ENCODE peak calls at places on chromosomes 16 and 17, in ten cellular contexts. One of them, this sample, is unnamed.

GRCh38 chr17:2040942-2041560 is 771 bp upstream of the OVCA2 start:
- DNase-seq in brain microvascular endothelial cell: no peak
- DNase-seq in GM23338: no peak
- DNase-seq in PC-9: no peak
- DNase-seq in DND-41: no peak
- DNase-seq in CD4-positive, CD25-positive, alpha-beta regulatory T cell: no peak
- DNase-seq in cardiac muscle cell: no peak
- DNase-seq in heart right ventricle: no peak
- DNase-seq in ovary: no peak
- DNase-seq in endodermal cell: no peak
- DNase-seq in this sample: no peak

GRCh38 chr16:30875881-30876791 is 17.7 kb downstream of the BCL7C start:
- DNase-seq in ovary: no peak
- DNase-seq in endodermal cell: no peak
- DNase-seq in GM23338: peak
- DNase-seq in PC-9: peak
- DNase-seq in DND-41: peak
- DNase-seq in brain microvascular endothelial cell: no peak
- DNase-seq in heart right ventricle: no peak
- DNase-seq in CD4-positive, CD25-positive, alpha-beta regulatory T cell: peak
- DNase-seq in cardiac muscle cell: peak
- DNase-seq in this sample: no peak

GRCh38 chr17:33500141-33500540 is 207.0 kb upstream of the ASIC2 start:
- DNase-seq in DND-41: no peak
- DNase-seq in GM23338: no peak
- DNase-seq in ovary: no peak
- DNase-seq in heart right ventricle: peak
- DNase-seq in cardiac muscle cell: peak
- DNase-seq in PC-9: no peak
- DNase-seq in endodermal cell: no peak
- DNase-seq in CD4-positive, CD25-positive, alpha-beta regulatory T cell: no peak
- DNase-seq in brain microvascular endothelial cell: no peak
- DNase-seq in this sample: no peak

GRCh38 chr17:28878981-28879380 is 18.6 kb downstream of the FLOT2 start:
- DNase-seq in heart right ventricle: no peak
- DNase-seq in ovary: no peak
- DNase-seq in PC-9: peak
- DNase-seq in GM23338: peak
- DNase-seq in cardiac muscle cell: peak
- DNase-seq in CD4-positive, CD25-positive, alpha-beta regulatory T cell: peak
- DNase-seq in DND-41: no peak
- DNase-seq in endodermal cell: peak
- DNase-seq in brain microvascular endothelial cell: peak
- DNase-seq in this sample: no peak

GRCh38 chr17:41492771-41493170 is 3.1 kb upstream of the KRT36 start:
- DNase-seq in ovary: peak
- DNase-seq in PC-9: peak
- DNase-seq in brain microvascular endothelial cell: peak
- DNase-seq in endodermal cell: no peak
- DNase-seq in GM23338: no peak
- DNase-seq in DND-41: no peak
- DNase-seq in CD4-positive, CD25-positive, alpha-beta regulatory T cell: no peak
- DNase-seq in cardiac muscle cell: peak
- DNase-seq in heart right ventricle: peak
- DNase-seq in this sample: no peak

GRCh38 chr17:77527394-77527793 is 386.6 kb downstream of the SEC14L1 start:
- DNase-seq in DND-41: no peak
- DNase-seq in heart right ventricle: no peak
- DNase-seq in cardiac muscle cell: no peak
- DNase-seq in CD4-positive, CD25-positive, alpha-beta regulatory T cell: no peak
- DNase-seq in ovary: no peak
- DNase-seq in PC-9: no peak
- DNase-seq in brain microvascular endothelial cell: no peak
- DNase-seq in GM23338: no peak
- DNase-seq in endodermal cell: peak
- DNase-seq in this sample: no peak

GRCh38 chr17:12415031-12415430 is 250.7 kb upstream of the MYOCD start:
- DNase-seq in ovary: no peak
- DNase-seq in heart right ventricle: no peak
- DNase-seq in cardiac muscle cell: no peak
- DNase-seq in CD4-positive, CD25-positive, alpha-beta regulatory T cell: no peak
- DNase-seq in endodermal cell: peak
- DNase-seq in brain microvascular endothelial cell: peak
- DNase-seq in PC-9: no peak
- DNase-seq in GM23338: peak
- DNase-seq in DND-41: no peak
- DNase-seq in this sample: no peak

GRCh38 chr17:21033350-21033749 is 9.5 kb downstream of the USP22 start:
- DNase-seq in GM23338: no peak
- DNase-seq in DND-41: no peak
- DNase-seq in brain microvascular endothelial cell: no peak
- DNase-seq in PC-9: no peak
- DNase-seq in endodermal cell: no peak
- DNase-seq in ovary: no peak
- DNase-seq in cardiac muscle cell: no peak
- DNase-seq in heart right ventricle: no peak
- DNase-seq in CD4-positive, CD25-positive, alpha-beta regulatory T cell: no peak
- DNase-seq in this sample: no peak

GRCh38 chr17:47956818-47957590 is 679 bp downstream of the PRR15L start:
- DNase-seq in cardiac muscle cell: no peak
- DNase-seq in heart right ventricle: no peak
- DNase-seq in brain microvascular endothelial cell: no peak
- DNase-seq in endodermal cell: no peak
- DNase-seq in CD4-positive, CD25-positive, alpha-beta regulatory T cell: no peak
- DNase-seq in ovary: no peak
- DNase-seq in GM23338: no peak
- DNase-seq in PC-9: peak
- DNase-seq in DND-41: no peak
- DNase-seq in this sample: no peak

GRCh38 chr17:80152057-80152831 is 5.3 kb upstream of the EIF4A3 start:
- DNase-seq in CD4-positive, CD25-positive, alpha-beta regulatory T cell: peak
- DNase-seq in PC-9: peak
- DNase-seq in ovary: no peak
- DNase-seq in endodermal cell: peak
- DNase-seq in DND-41: peak
- DNase-seq in brain microvascular endothelial cell: peak
- DNase-seq in cardiac muscle cell: no peak
- DNase-seq in GM23338: no peak
- DNase-seq in heart right ventricle: no peak
- DNase-seq in this sample: no peak

GRCh38 chr17:9409430-9409829 is 166.2 kb downstream of the STX8 start:
- DNase-seq in PC-9: no peak
- DNase-seq in GM23338: no peak
- DNase-seq in heart right ventricle: no peak
- DNase-seq in cardiac muscle cell: no peak
- DNase-seq in endodermal cell: no peak
- DNase-seq in DND-41: no peak
- DNase-seq in brain microvascular endothelial cell: no peak
- DNase-seq in CD4-positive, CD25-positive, alpha-beta regulatory T cell: no peak
- DNase-seq in ovary: no peak
- DNase-seq in this sample: no peak

GRCh38 chr16:21169249-21169981 is 10.9 kb downstream of the LDAF1 start:
- DNase-seq in GM23338: no peak
- DNase-seq in DND-41: no peak
- DNase-seq in endodermal cell: no peak
- DNase-seq in brain microvascular endothelial cell: peak
- DNase-seq in CD4-positive, CD25-positive, alpha-beta regulatory T cell: no peak
- DNase-seq in ovary: no peak
- DNase-seq in cardiac muscle cell: no peak
- DNase-seq in PC-9: no peak
- DNase-seq in heart right ventricle: no peak
- DNase-seq in this sample: no peak

GRCh38 chr17:68603027-68603426 is 1.9 kb upstream of the FAM20A start:
- DNase-seq in cardiac muscle cell: no peak
- DNase-seq in PC-9: no peak
- DNase-seq in brain microvascular endothelial cell: no peak
- DNase-seq in CD4-positive, CD25-positive, alpha-beta regulatory T cell: no peak
- DNase-seq in endodermal cell: no peak
- DNase-seq in heart right ventricle: peak
- DNase-seq in GM23338: no peak
- DNase-seq in ovary: no peak
- DNase-seq in DND-41: no peak
- DNase-seq in this sample: no peak

DNA sequence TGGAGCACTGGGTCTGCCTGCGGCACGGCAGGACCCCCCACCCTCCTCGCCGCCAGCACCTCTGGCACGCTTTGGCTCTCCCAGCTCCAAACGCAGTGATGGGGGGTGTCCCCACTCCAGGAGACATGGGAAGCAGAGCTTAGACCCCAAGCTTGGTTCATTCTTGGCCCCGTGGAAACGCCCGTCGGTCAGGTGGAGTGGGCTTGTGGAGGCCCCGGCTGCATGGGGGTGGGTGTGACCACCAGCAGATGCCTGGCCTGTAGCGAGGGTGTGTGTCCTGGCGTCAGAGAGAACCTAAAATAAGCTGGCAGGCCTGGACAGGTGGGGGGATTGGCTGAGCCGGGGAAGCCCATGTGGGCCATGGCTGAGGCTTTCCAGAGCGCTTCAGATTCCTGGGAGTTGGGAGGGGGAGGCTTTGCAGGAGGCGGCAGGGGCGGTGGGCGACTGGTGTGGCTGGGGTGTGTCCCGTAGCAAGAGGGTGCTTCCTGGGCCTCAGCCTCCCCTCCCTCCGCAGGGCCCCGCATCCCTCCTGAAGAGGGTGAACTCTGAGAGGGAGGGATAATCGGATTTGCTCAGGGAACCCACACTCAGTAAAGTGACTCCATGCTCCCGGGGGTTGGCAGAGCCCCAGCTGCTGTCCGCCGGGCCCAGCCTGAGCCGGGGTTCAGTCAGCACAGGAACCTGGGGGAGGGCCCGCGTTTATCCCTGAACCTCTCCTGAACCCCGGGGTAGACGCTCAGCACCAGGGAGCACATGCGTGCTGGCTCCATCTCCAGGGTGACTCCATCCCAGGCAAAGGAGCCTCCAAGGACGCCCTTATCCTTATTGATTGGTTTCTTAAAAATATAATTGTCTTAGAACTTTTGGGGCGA is 3.4 kb downstream of the CACNA1H start:
- DNase-seq in endodermal cell: no peak
- DNase-seq in GM23338: no peak
- DNase-seq in CD4-positive, CD25-positive, alpha-beta regulatory T cell: no peak
- DNase-seq in DND-41: no peak
- DNase-seq in PC-9: no peak
- DNase-seq in cardiac muscle cell: no peak
- DNase-seq in brain microvascular endothelial cell: no peak
- DNase-seq in ovary: peak
- DNase-seq in heart right ventricle: no peak
- DNase-seq in this sample: no peak
- H3K27ac ChIP-seq in endodermal cell: no peak
- H3K27ac ChIP-seq in GM23338: no peak
- H3K27ac ChIP-seq in CD4-positive, CD25-positive, alpha-beta regulatory T cell: no peak
- H3K27ac ChIP-seq in DND-41: no peak
- H3K27ac ChIP-seq in PC-9: no peak
- H3K27ac ChIP-seq in cardiac muscle cell: no peak
- H3K27ac ChIP-seq in brain microvascular endothelial cell: no peak
- H3K27ac ChIP-seq in ovary: peak
- H3K27ac ChIP-seq in heart right ventricle: no peak
- H3K27ac ChIP-seq in this sample: no peak

DNA sequence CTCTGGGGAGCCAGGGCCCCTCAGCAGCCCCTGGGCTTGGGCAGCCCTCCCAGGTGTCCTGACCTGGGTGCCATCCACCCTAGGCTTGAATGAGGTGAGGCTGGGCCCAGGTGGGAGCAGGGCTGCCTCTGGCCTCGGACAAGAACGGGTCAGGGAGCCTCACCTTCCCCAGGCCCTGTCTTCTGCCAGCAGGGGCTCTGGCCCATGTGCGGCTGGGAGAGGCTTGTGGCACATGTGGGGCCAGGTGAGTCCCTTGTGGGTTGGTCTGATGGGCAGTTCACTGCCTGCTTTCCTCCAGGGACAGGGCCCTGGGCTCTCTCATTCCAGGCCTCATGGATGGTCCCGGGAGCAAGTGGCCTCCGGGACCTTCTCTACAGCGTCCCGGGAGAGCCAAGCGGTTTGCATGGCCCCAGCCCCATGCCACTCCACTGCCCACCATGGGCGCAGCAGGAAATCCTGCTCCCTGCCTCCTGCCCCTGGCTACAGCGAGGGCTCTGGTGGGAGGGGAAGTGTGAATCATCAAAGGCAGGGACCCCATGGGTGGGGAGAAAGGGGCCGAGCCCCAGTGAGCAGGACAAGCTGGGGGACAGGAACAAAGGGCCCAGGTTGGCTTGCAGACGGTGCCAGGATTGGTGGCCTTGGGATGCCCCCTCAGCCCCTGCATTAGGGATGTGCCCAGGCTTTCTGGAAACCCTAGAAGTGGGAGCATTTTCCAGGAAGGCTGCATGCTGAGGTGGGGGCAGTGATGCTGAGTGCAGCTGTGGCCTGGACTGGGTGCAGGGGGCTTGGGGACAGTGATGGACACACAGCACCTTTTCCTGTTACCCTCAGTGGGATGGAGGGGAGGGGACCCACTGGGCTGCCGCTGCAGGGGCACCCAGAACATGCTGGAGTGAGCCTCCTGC is 12.2 kb downstream of the VASN start:
- DNase-seq in brain microvascular endothelial cell: no peak
- DNase-seq in ovary: no peak
- DNase-seq in DND-41: no peak
- DNase-seq in PC-9: no peak
- DNase-seq in cardiac muscle cell: no peak
- DNase-seq in CD4-positive, CD25-positive, alpha-beta regulatory T cell: no peak
- DNase-seq in endodermal cell: peak
- DNase-seq in heart right ventricle: no peak
- DNase-seq in GM23338: no peak
- DNase-seq in this sample: no peak
- H3K27ac ChIP-seq in brain microvascular endothelial cell: no peak
- H3K27ac ChIP-seq in ovary: no peak
- H3K27ac ChIP-seq in DND-41: no peak
- H3K27ac ChIP-seq in PC-9: no peak
- H3K27ac ChIP-seq in cardiac muscle cell: peak
- H3K27ac ChIP-seq in CD4-positive, CD25-positive, alpha-beta regulatory T cell: no peak
- H3K27ac ChIP-seq in endodermal cell: no peak
- H3K27ac ChIP-seq in heart right ventricle: no peak
- H3K27ac ChIP-seq in GM23338: peak
- H3K27ac ChIP-seq in this sample: peak

GRCh38 chr17:5618511-5618910 is 34.2 kb upstream of the NLRP1 start:
- DNase-seq in endodermal cell: no peak
- DNase-seq in CD4-positive, CD25-positive, alpha-beta regulatory T cell: no peak
- DNase-seq in brain microvascular endothelial cell: no peak
- DNase-seq in PC-9: no peak
- DNase-seq in DND-41: no peak
- DNase-seq in cardiac muscle cell: no peak
- DNase-seq in ovary: no peak
- DNase-seq in heart right ventricle: no peak
- DNase-seq in GM23338: no peak
- DNase-seq in this sample: no peak
- H3K27ac ChIP-seq in endodermal cell: no peak
- H3K27ac ChIP-seq in CD4-positive, CD25-positive, alpha-beta regulatory T cell: no peak
- H3K27ac ChIP-seq in brain microvascular endothelial cell: no peak
- H3K27ac ChIP-seq in PC-9: peak
- H3K27ac ChIP-seq in DND-41: no peak
- H3K27ac ChIP-seq in cardiac muscle cell: no peak
- H3K27ac ChIP-seq in ovary: no peak
- H3K27ac ChIP-seq in heart right ventricle: no peak
- H3K27ac ChIP-seq in GM23338: no peak
- H3K27ac ChIP-seq in this sample: no peak

DNA sequence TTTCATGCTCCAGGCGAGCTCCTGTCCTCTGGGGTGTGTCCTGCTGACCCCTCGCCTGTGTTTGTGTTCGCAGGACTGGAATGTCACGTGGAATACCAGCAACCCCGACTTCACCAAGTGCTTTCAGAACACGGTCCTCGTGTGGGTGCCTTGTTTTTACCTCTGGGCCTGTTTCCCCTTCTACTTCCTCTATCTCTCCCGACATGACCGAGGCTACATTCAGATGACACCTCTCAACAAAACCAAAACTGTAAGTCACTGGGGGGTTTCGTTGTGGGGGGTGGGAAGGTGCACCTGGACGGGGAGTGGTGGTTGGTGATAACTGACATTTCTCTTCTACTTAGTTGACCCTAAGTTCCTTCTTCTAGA is 58.3 kb downstream of the ABCC1 start:
- DNase-seq in GM23338: no peak
- DNase-seq in heart right ventricle: no peak
- DNase-seq in PC-9: no peak
- DNase-seq in brain microvascular endothelial cell: no peak
- DNase-seq in endodermal cell: no peak
- DNase-seq in cardiac muscle cell: no peak
- DNase-seq in CD4-positive, CD25-positive, alpha-beta regulatory T cell: peak
- DNase-seq in ovary: no peak
- DNase-seq in DND-41: no peak
- DNase-seq in this sample: no peak
- H3K27ac ChIP-seq in GM23338: no peak
- H3K27ac ChIP-seq in heart right ventricle: no peak
- H3K27ac ChIP-seq in PC-9: no peak
- H3K27ac ChIP-seq in brain microvascular endothelial cell: no peak
- H3K27ac ChIP-seq in endodermal cell: no peak
- H3K27ac ChIP-seq in cardiac muscle cell: no peak
- H3K27ac ChIP-seq in CD4-positive, CD25-positive, alpha-beta regulatory T cell: peak
- H3K27ac ChIP-seq in ovary: no peak
- H3K27ac ChIP-seq in DND-41: peak
- H3K27ac ChIP-seq in this sample: no peak